ENCODE peak calls at places on chromosomes 11 and 22, in six cellular contexts. S, H, Y, X, F and B are unnamed samples.

GRCh38 chr11:96097844-96098421 is 174.0 kb upstream of the MTMR2 start:
- DNase-seq in S (peak; percentile 36), H (no peak), Y (no peak), X (peak; percentile 26), F (no peak), B (peak; percentile 76)

GRCh38 chr22:30947821-30948454 is 20.6 kb downstream of the MORC2 start:
- DNase-seq in S (peak; percentile 70), H (no peak), Y (peak; percentile 18), X (peak; percentile 72), F (peak; percentile 32), B (peak; percentile 62)

GRCh38 chr22:48711669-48712068 is 1116.0 kb downstream of the BRD1 start:
- DNase-seq in S (no peak), H (no peak), Y (no peak), X (no peak), F (no peak), B (no peak)

GRCh38 chr22:49577168-49578060 is 250.3 kb downstream of the BRD1 start:
- DNase-seq in S (no peak), H (peak; percentile 41), Y (no peak), X (no peak), F (no peak), B (no peak)

GRCh38 chr11:73175551-73176144 is 33.5 kb upstream of the FCHSD2 start:
- DNase-seq in S (no peak), H (no peak), Y (no peak), X (no peak), F (no peak), B (no peak)

GRCh38 chr11:8642226-8642625 is 40.2 kb downstream of the TRIM66 start:
- DNase-seq in S (no peak), H (no peak), Y (no peak), X (no peak), F (no peak), B (no peak)

GRCh38 chr11:126519653-126520573 is 164.4 kb downstream of the ST3GAL4 start:
- DNase-seq in S (no peak), H (no peak), Y (no peak), X (no peak), F (no peak), B (no peak)

GRCh38 chr11:77704029-77704428 is 66.4 kb upstream of the CLNS1A start:
- DNase-seq in S (no peak), H (no peak), Y (no peak), X (no peak), F (peak; percentile 7), B (peak; percentile 28)

GRCh38 chr11:110434952-110435779 is 5.4 kb downstream of the FDX1 start:
- DNase-seq in S (no peak), H (no peak), Y (no peak), X (peak; percentile 4), F (peak; percentile 46), B (peak; percentile 30)

GRCh38 chr22:46586123-46586519 is 34.1 kb upstream of the GRAMD4 start:
- DNase-seq in S (no peak), H (no peak), Y (no peak), X (no peak), F (no peak), B (no peak)

GRCh38 chr11:120243221-120243620 is 3.3 kb downstream of the POU2F3 start:
- DNase-seq in S (no peak), H (no peak), Y (no peak), X (no peak), F (no peak), B (no peak)

GRCh38 chr11:133560467-133560866 is 28.2 kb upstream of the OPCML start:
- DNase-seq in S (no peak), H (no peak), Y (no peak), X (no peak), F (no peak), B (no peak)

GRCh38 chr22:36860821-36861659 is at the start of gene NCF4:
- DNase-seq in S (no peak), H (no peak), Y (no peak), X (no peak), F (no peak), B (peak; percentile 55)

GRCh38 chr11:11513438-11513837 is 108.4 kb downstream of the GALNT18 start:
- DNase-seq in S (no peak), H (no peak), Y (no peak), X (peak; percentile 9), F (no peak), B (no peak)

GRCh38 chr11:124801014-124801413 is 808 bp upstream of the MSANTD2 start:
- DNase-seq in S (peak; percentile 39), H (no peak), Y (no peak), X (peak; percentile 70), F (no peak), B (peak; percentile 82)

GRCh38 chr11:121930004-121930965 is 185.7 kb downstream of the BLID start:
- DNase-seq in S (peak; percentile 13), H (no peak), Y (no peak), X (no peak), F (peak; percentile 10), B (no peak)

GRCh38 chr11:72642815-72643511 is 31.3 kb downstream of the PDE2A start:
- DNase-seq in S (peak; percentile 11), H (peak; percentile 92), Y (peak; percentile 71), X (peak; percentile 67), F (peak; percentile 73), B (peak; percentile 81)

GRCh38 chr11:46106530-46107407 is 14.5 kb downstream of the PHF21A start:
- DNase-seq in S (no peak), H (no peak), Y (no peak), X (peak; percentile 71), F (peak; percentile 51), B (no peak)

GRCh38 chr22:24503137-24503850 is 8.2 kb downstream of the UPB1 start:
- DNase-seq in S (peak; percentile 63), H (peak; percentile 83), Y (no peak), X (peak; percentile 72), F (peak; percentile 69), B (peak; percentile 52)

GRCh38 chr11:2156416-2157182 is 4.4 kb downstream of the INS start:
- DNase-seq in S (peak; percentile 26), H (peak; percentile 97), Y (peak; percentile 71), X (peak; percentile 48), F (peak; percentile 54), B (peak; percentile 87)
- H3K4me3 ChIP-seq in S (no peak overlapping the region), H (no peak overlapping the region), Y (no peak overlapping the region), X (no peak overlapping the region), F (no peak overlapping the region), B (no peak overlapping the region)

GRCh38 chr11:35153280-35153679 is 14.3 kb downstream of the CD44 start:
- DNase-seq in S (no peak), H (no peak), Y (no peak), X (no peak), F (no peak), B (no peak)

GRCh38 chr11:35152575-35152974 is 13.6 kb downstream of the CD44 start:
- DNase-seq in S (no peak), H (no peak), Y (no peak), X (no peak), F (peak; percentile 84), B (no peak)

GRCh38 chr11:35148163-35148562 is 9.2 kb downstream of the CD44 start:
- DNase-seq in S (no peak), H (no peak), Y (no peak), X (no peak), F (no peak), B (no peak)

GRCh38 chr11:35151896-35152295 is 12.9 kb downstream of the CD44 start:
- DNase-seq in S (no peak), H (no peak), Y (no peak), X (no peak), F (peak; percentile 96), B (no peak)

GRCh38 chr11:35151241-35151640 is 12.3 kb downstream of the CD44 start:
- DNase-seq in S (no peak), H (no peak), Y (no peak), X (peak; percentile 55), F (no peak), B (no peak)
- H3K4me1 ChIP-seq in S (peaks cover 27% of the 10 kb centered on the region), H (peaks cover 10% of the 10 kb centered on the region), Y (peaks cover 2% of the 10 kb centered on the region), X (peaks cover 6% of the 10 kb centered on the region), F (peaks cover 19% of the 10 kb centered on the region), B (peaks cover 4% of the 10 kb centered on the region)

GRCh38 chr11:20089357-20089756 is 70.9 kb downstream of the DBX1 start:
- DNase-seq in S (no peak), H (no peak), Y (no peak), X (no peak), F (no peak), B (no peak)

GRCh38 chr11:20081336-20081735 is 78.9 kb downstream of the DBX1 start:
- DNase-seq in S (no peak), H (no peak), Y (no peak), X (no peak), F (no peak), B (no peak)

GRCh38 chr11:20087118-20087521 is 73.2 kb downstream of the DBX1 start:
- DNase-seq in S (peak; percentile 76), H (no peak), Y (no peak), X (no peak), F (no peak), B (no peak)

GRCh38 chr11:20088368-20089260 is 71.7 kb downstream of the DBX1 start:
- DNase-seq in S (peak; percentile 37), H (no peak), Y (no peak), X (no peak), F (no peak), B (no peak)

DNA sequence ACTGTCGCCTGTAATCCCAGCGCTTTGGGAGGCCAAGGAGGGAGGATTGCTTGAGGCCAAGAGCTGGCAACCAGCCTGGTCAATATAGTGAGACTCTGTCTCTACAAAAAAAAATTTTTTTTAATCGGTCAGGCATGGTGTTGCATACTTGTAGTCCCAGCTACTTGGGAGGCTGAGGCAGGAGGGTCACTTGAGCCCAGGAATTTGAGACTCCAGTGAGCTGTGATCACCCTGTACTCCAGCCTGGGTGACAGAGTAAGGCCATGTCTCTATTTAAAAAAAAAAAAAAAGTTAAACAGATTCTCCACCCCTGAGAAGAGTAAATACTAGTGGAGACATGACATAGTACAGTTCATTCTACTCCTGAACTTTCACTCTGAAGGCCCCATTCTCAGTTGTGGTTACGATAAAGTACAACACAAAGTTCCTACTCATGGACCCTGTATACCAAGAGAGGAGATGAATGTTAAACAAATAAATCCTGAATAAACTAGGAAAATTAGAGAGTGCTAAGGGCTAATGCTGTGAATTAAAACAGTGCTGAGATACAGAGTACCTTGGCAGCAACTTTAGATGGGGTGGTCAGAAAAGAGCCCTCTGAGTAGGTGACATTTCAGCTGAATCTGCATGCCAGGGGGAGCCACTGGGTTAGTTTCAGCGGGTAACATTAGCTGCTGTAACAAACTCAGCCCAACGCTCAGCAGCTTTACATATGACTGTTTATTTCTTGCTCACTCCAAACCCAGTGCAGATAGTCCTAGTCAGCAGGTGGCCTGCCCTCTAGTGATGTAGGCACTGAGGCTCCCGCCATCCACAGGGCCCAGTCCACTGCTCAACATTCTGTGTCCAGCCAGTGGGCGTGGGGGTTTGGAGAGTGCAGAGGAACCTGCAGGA is 75.1 kb downstream of the DBX1 start:
- DNase-seq in S (no peak), H (no peak), Y (no peak), X (no peak), F (peak; percentile 18), B (no peak)
- H2BK5ac ChIP-seq in S (no peak overlapping the region), H (no peak overlapping the region), Y (no peak overlapping the region), X (no peak overlapping the region), F (no peak overlapping the region), B (no peak overlapping the region)

GRCh38 chr11:118868659-118869058 is 15.0 kb upstream of the CXCR5 start:
- DNase-seq in S (no peak), H (no peak), Y (no peak), X (no peak), F (no peak), B (no peak)

GRCh38 chr11:118870396-118871343 is 13.0 kb upstream of the CXCR5 start:
- DNase-seq in S (peak; percentile 13), H (peak; percentile 63), Y (no peak), X (no peak), F (peak; percentile 35), B (no peak)

GRCh38 chr11:118873804-118874203 is 9.9 kb upstream of the CXCR5 start:
- DNase-seq in S (no peak), H (no peak), Y (no peak), X (no peak), F (no peak), B (no peak)

GRCh38 chr11:118876261-118876660 is 7.4 kb upstream of the CXCR5 start:
- DNase-seq in S (no peak), H (no peak), Y (no peak), X (no peak), F (no peak), B (no peak)

GRCh38 chr11:118872403-118872821 is 11.3 kb upstream of the CXCR5 start:
- DNase-seq in S (no peak), H (no peak), Y (no peak), X (no peak), F (no peak), B (no peak)
- H3K4me3 ChIP-seq in S (no peak overlapping the region), H (no peak overlapping the region), Y (no peak overlapping the region), X (no peak overlapping the region), F (no peak overlapping the region), B (no peak overlapping the region)